ENCODE peak calls at places on chromosomes 2 and 18, in nine cellular contexts. One of them, this sample, is unnamed.

GRCh38 chr2:33216508-33217182 is 259.8 kb upstream of the RASGRP3 start:
- DNase-seq in ovary: peak
- DNase-seq in tibial artery: peak
- DNase-seq in type B pancreatic cell: no peak
- DNase-seq in PC-9: no peak
- DNase-seq in heart right ventricle: peak
- DNase-seq in hepatocyte: no peak
- DNase-seq in GM12865: no peak
- DNase-seq in fibroblast of lung: peak
- DNase-seq in this sample: no peak

GRCh38 chr2:111662039-111662740 is 221.8 kb downstream of the ANAPC1 start:
- DNase-seq in type B pancreatic cell: no peak
- DNase-seq in GM12865: no peak
- DNase-seq in fibroblast of lung: peak
- DNase-seq in tibial artery: no peak
- DNase-seq in heart right ventricle: no peak
- DNase-seq in PC-9: peak
- DNase-seq in hepatocyte: no peak
- DNase-seq in ovary: no peak
- DNase-seq in this sample: no peak

GRCh38 chr2:46230115-46230571 is 67.1 kb upstream of the EPAS1 start:
- DNase-seq in fibroblast of lung: peak
- DNase-seq in ovary: no peak
- DNase-seq in type B pancreatic cell: no peak
- DNase-seq in tibial artery: peak
- DNase-seq in hepatocyte: peak
- DNase-seq in PC-9: no peak
- DNase-seq in heart right ventricle: peak
- DNase-seq in GM12865: peak
- DNase-seq in this sample: peak

GRCh38 chr2:106561803-106562202 is 74.6 kb downstream of the CD8B2 start:
- DNase-seq in ovary: no peak
- DNase-seq in tibial artery: no peak
- DNase-seq in PC-9: no peak
- DNase-seq in hepatocyte: no peak
- DNase-seq in type B pancreatic cell: no peak
- DNase-seq in GM12865: no peak
- DNase-seq in heart right ventricle: no peak
- DNase-seq in fibroblast of lung: no peak
- DNase-seq in this sample: no peak

GRCh38 chr18:32460046-32460785 is 10.5 kb downstream of the GAREM1 start:
- DNase-seq in hepatocyte: no peak
- DNase-seq in heart right ventricle: no peak
- DNase-seq in type B pancreatic cell: no peak
- DNase-seq in GM12865: no peak
- DNase-seq in fibroblast of lung: no peak
- DNase-seq in ovary: no peak
- DNase-seq in tibial artery: no peak
- DNase-seq in PC-9: no peak
- DNase-seq in this sample: no peak

GRCh38 chr18:3655254-3655554 is 205.2 kb downstream of the TGIF1 start:
- DNase-seq in GM12865: no peak
- DNase-seq in fibroblast of lung: no peak
- DNase-seq in PC-9: no peak
- DNase-seq in tibial artery: no peak
- DNase-seq in type B pancreatic cell: no peak
- DNase-seq in heart right ventricle: no peak
- DNase-seq in ovary: no peak
- DNase-seq in hepatocyte: no peak
- DNase-seq in this sample: no peak

GRCh38 chr2:109558076-109558882 is 55.5 kb downstream of the SEPTIN10 start:
- DNase-seq in type B pancreatic cell: no peak
- DNase-seq in heart right ventricle: no peak
- DNase-seq in GM12865: no peak
- DNase-seq in PC-9: peak
- DNase-seq in hepatocyte: peak
- DNase-seq in tibial artery: no peak
- DNase-seq in ovary: no peak
- DNase-seq in fibroblast of lung: peak
- DNase-seq in this sample: no peak

GRCh38 chr2:29848566-29849310 is 72.6 kb downstream of the ALK start:
- DNase-seq in ovary: no peak
- DNase-seq in tibial artery: no peak
- DNase-seq in PC-9: no peak
- DNase-seq in hepatocyte: no peak
- DNase-seq in type B pancreatic cell: no peak
- DNase-seq in GM12865: no peak
- DNase-seq in heart right ventricle: no peak
- DNase-seq in fibroblast of lung: no peak
- DNase-seq in this sample: no peak

GRCh38 chr2:143163499-143163898 is 34.3 kb downstream of the ARHGAP15 start:
- DNase-seq in type B pancreatic cell: no peak
- DNase-seq in GM12865: no peak
- DNase-seq in hepatocyte: no peak
- DNase-seq in heart right ventricle: no peak
- DNase-seq in PC-9: no peak
- DNase-seq in fibroblast of lung: no peak
- DNase-seq in ovary: no peak
- DNase-seq in tibial artery: no peak
- DNase-seq in this sample: no peak

GRCh38 chr2:2328847-2329246 is 2.2 kb downstream of the MYT1L start:
- DNase-seq in fibroblast of lung: no peak
- DNase-seq in tibial artery: no peak
- DNase-seq in type B pancreatic cell: no peak
- DNase-seq in GM12865: no peak
- DNase-seq in hepatocyte: peak
- DNase-seq in ovary: no peak
- DNase-seq in PC-9: no peak
- DNase-seq in heart right ventricle: no peak
- DNase-seq in this sample: no peak

GRCh38 chr2:187215576-187216240 is 232.3 kb downstream of the CALCRL start:
- DNase-seq in GM12865: no peak
- DNase-seq in PC-9: no peak
- DNase-seq in type B pancreatic cell: no peak
- DNase-seq in hepatocyte: no peak
- DNase-seq in tibial artery: no peak
- DNase-seq in fibroblast of lung: peak
- DNase-seq in ovary: no peak
- DNase-seq in heart right ventricle: no peak
- DNase-seq in this sample: no peak

GRCh38 chr2:187749804-187750431 is 195.7 kb upstream of the TFPI start:
- DNase-seq in type B pancreatic cell: no peak
- DNase-seq in ovary: no peak
- DNase-seq in heart right ventricle: no peak
- DNase-seq in fibroblast of lung: no peak
- DNase-seq in tibial artery: no peak
- DNase-seq in PC-9: no peak
- DNase-seq in hepatocyte: no peak
- DNase-seq in GM12865: no peak
- DNase-seq in this sample: no peak

GRCh38 chr18:58768293-58768974 is 96.2 kb upstream of the ZNF532 start:
- DNase-seq in PC-9: no peak
- DNase-seq in GM12865: peak
- DNase-seq in type B pancreatic cell: peak
- DNase-seq in tibial artery: peak
- DNase-seq in heart right ventricle: peak
- DNase-seq in ovary: peak
- DNase-seq in fibroblast of lung: peak
- DNase-seq in hepatocyte: peak
- DNase-seq in this sample: peak

GRCh38 chr18:44741551-44741950 is 60.9 kb downstream of the SETBP1 start:
- DNase-seq in GM12865: no peak
- DNase-seq in ovary: peak
- DNase-seq in tibial artery: no peak
- DNase-seq in type B pancreatic cell: no peak
- DNase-seq in hepatocyte: no peak
- DNase-seq in fibroblast of lung: no peak
- DNase-seq in PC-9: no peak
- DNase-seq in heart right ventricle: peak
- DNase-seq in this sample: no peak

GRCh38 chr2:100416939-100417744 is at the start of gene CHST10:
- DNase-seq in type B pancreatic cell: peak
- DNase-seq in fibroblast of lung: peak
- DNase-seq in ovary: peak
- DNase-seq in hepatocyte: peak
- DNase-seq in heart right ventricle: peak
- DNase-seq in GM12865: peak
- DNase-seq in tibial artery: peak
- DNase-seq in PC-9: no peak
- DNase-seq in this sample: peak

GRCh38 chr2:239724851-239725550 is 300.1 kb downstream of the NDUFA10 start:
- DNase-seq in GM12865: no peak
- DNase-seq in tibial artery: peak
- DNase-seq in fibroblast of lung: no peak
- DNase-seq in heart right ventricle: no peak
- DNase-seq in hepatocyte: no peak
- DNase-seq in ovary: no peak
- DNase-seq in PC-9: no peak
- DNase-seq in type B pancreatic cell: peak
- DNase-seq in this sample: no peak

GRCh38 chr2:58664523-58665155 is 423.5 kb upstream of the FANCL start:
- DNase-seq in tibial artery: no peak
- DNase-seq in ovary: no peak
- DNase-seq in fibroblast of lung: no peak
- DNase-seq in hepatocyte: no peak
- DNase-seq in GM12865: no peak
- DNase-seq in heart right ventricle: no peak
- DNase-seq in PC-9: no peak
- DNase-seq in type B pancreatic cell: no peak
- DNase-seq in this sample: no peak

GRCh38 chr2:236549165-236549564 is 20.5 kb upstream of the ACKR3 start:
- DNase-seq in GM12865: no peak
- DNase-seq in fibroblast of lung: no peak
- DNase-seq in tibial artery: no peak
- DNase-seq in type B pancreatic cell: no peak
- DNase-seq in heart right ventricle: no peak
- DNase-seq in PC-9: no peak
- DNase-seq in ovary: no peak
- DNase-seq in hepatocyte: no peak
- DNase-seq in this sample: no peak
- TF ChIP-seq CTCF in GM12865: peak
- TF ChIP-seq CTCF in fibroblast of lung: no peak
- TF ChIP-seq CTCF in tibial artery: no peak
- TF ChIP-seq CTCF in type B pancreatic cell: no peak
- TF ChIP-seq CTCF in heart right ventricle: no peak
- TF ChIP-seq CTCF in PC-9: no peak
- TF ChIP-seq CTCF in ovary: no peak
- TF ChIP-seq CTCF in hepatocyte: no peak
- TF ChIP-seq CTCF in this sample: no peak

GRCh38 chr18:12890500-12890899 is 6.5 kb upstream of the PTPN2 start:
- DNase-seq in heart right ventricle: no peak
- DNase-seq in GM12865: peak
- DNase-seq in PC-9: peak
- DNase-seq in hepatocyte: no peak
- DNase-seq in tibial artery: no peak
- DNase-seq in type B pancreatic cell: no peak
- DNase-seq in fibroblast of lung: no peak
- DNase-seq in ovary: no peak
- DNase-seq in this sample: no peak
- TF ChIP-seq CTCF in heart right ventricle: no peak
- TF ChIP-seq CTCF in GM12865: peak
- TF ChIP-seq CTCF in PC-9: peak
- TF ChIP-seq CTCF in hepatocyte: peak
- TF ChIP-seq CTCF in tibial artery: no peak
- TF ChIP-seq CTCF in type B pancreatic cell: peak
- TF ChIP-seq CTCF in fibroblast of lung: no peak
- TF ChIP-seq CTCF in ovary: no peak
- TF ChIP-seq CTCF in this sample: no peak

GRCh38 chr2:12175323-12175722 is 428.9 kb downstream of the LPIN1 start:
- DNase-seq in ovary: no peak
- DNase-seq in fibroblast of lung: no peak
- DNase-seq in heart right ventricle: no peak
- DNase-seq in PC-9: no peak
- DNase-seq in GM12865: no peak
- DNase-seq in type B pancreatic cell: no peak
- DNase-seq in hepatocyte: no peak
- DNase-seq in tibial artery: no peak
- DNase-seq in this sample: no peak

GRCh38 chr2:12173943-12174340 is 427.5 kb downstream of the LPIN1 start:
- DNase-seq in PC-9: no peak
- DNase-seq in hepatocyte: no peak
- DNase-seq in type B pancreatic cell: no peak
- DNase-seq in GM12865: no peak
- DNase-seq in tibial artery: no peak
- DNase-seq in ovary: no peak
- DNase-seq in fibroblast of lung: no peak
- DNase-seq in heart right ventricle: no peak
- DNase-seq in this sample: no peak

GRCh38 chr2:12170151-12170550 is 423.7 kb downstream of the LPIN1 start:
- DNase-seq in GM12865: no peak
- DNase-seq in hepatocyte: no peak
- DNase-seq in ovary: no peak
- DNase-seq in type B pancreatic cell: no peak
- DNase-seq in heart right ventricle: no peak
- DNase-seq in fibroblast of lung: no peak
- DNase-seq in tibial artery: no peak
- DNase-seq in PC-9: no peak
- DNase-seq in this sample: no peak

GRCh38 chr2:12176621-12177020 is 430.2 kb downstream of the LPIN1 start:
- DNase-seq in tibial artery: no peak
- DNase-seq in ovary: no peak
- DNase-seq in hepatocyte: no peak
- DNase-seq in GM12865: no peak
- DNase-seq in fibroblast of lung: no peak
- DNase-seq in heart right ventricle: no peak
- DNase-seq in PC-9: no peak
- DNase-seq in type B pancreatic cell: no peak
- DNase-seq in this sample: no peak

DNA sequence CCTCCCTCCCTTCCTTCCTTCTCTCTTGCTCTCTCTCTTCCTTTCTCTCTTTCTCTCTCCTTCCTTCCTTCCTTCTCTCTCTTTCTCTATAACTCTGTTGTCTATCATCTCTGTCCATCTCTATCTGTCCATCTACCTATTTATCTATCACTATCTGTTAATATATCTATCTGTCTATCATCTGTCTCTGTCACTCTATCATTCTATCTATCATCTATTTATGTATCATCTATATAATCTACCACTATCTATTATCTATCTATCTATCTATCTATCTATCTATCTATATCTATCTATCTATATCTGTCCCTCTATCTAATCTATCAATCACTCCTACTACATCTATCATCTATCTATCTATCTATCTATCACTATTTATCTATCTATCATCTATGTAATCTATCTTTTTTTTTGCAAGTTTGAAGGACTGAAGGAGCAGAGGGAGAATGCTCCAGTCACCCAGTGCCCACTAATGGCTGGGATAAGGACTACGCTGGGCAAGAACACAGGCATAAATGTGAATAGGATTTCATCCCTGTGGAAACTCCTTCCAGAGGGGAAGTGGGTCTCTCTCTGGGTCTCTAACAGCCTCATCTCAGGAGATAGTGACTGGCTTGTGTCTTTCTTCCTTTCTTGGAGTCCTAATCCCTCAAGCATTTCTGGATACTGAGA is 427.0 kb downstream of the LPIN1 start:
- DNase-seq in fibroblast of lung: no peak
- DNase-seq in type B pancreatic cell: no peak
- DNase-seq in heart right ventricle: no peak
- DNase-seq in ovary: no peak
- DNase-seq in tibial artery: no peak
- DNase-seq in PC-9: no peak
- DNase-seq in GM12865: no peak
- DNase-seq in hepatocyte: no peak
- DNase-seq in this sample: no peak
- TF ChIP-seq CTCF in fibroblast of lung: peak
- TF ChIP-seq CTCF in type B pancreatic cell: no peak
- TF ChIP-seq CTCF in heart right ventricle: no peak
- TF ChIP-seq CTCF in ovary: no peak
- TF ChIP-seq CTCF in tibial artery: no peak
- TF ChIP-seq CTCF in PC-9: peak
- TF ChIP-seq CTCF in GM12865: no peak
- TF ChIP-seq CTCF in hepatocyte: no peak
- TF ChIP-seq CTCF in this sample: no peak

GRCh38 chr2:104872866-104873688 is 19.2 kb downstream of the POU3F3 start:
- DNase-seq in hepatocyte: peak
- DNase-seq in fibroblast of lung: peak
- DNase-seq in tibial artery: no peak
- DNase-seq in ovary: no peak
- DNase-seq in GM12865: peak
- DNase-seq in type B pancreatic cell: no peak
- DNase-seq in heart right ventricle: peak
- DNase-seq in PC-9: no peak
- DNase-seq in this sample: peak
- TF ChIP-seq CTCF in hepatocyte: peak
- TF ChIP-seq CTCF in fibroblast of lung: peak
- TF ChIP-seq CTCF in tibial artery: peak
- TF ChIP-seq CTCF in ovary: no peak
- TF ChIP-seq CTCF in GM12865: peak
- TF ChIP-seq CTCF in type B pancreatic cell: peak
- TF ChIP-seq CTCF in heart right ventricle: peak
- TF ChIP-seq CTCF in PC-9: no peak
- TF ChIP-seq CTCF in this sample: peak